ENCODE peak calls at places on chromosome 7, in seven cellular contexts. L is right cardiac atrium; O is HAP-1; A is heart left ventricle; D is colonic mucosa; U is pancreas; E is CD8-positive, alpha-beta memory T cell. I is an unnamed sample.

GRCh38 chr7:125279956-125280355 is 350.3 kb upstream of the POT1 start:
- DNase-seq in L (no peak), E (no peak), D (no peak), A (no peak), U (no peak), O (no peak), I (no peak)

GRCh38 chr7:96589038-96589437 is 120.6 kb downstream of the SEM1 start:
- DNase-seq in U (no peak), O (no peak), D (no peak), L (no peak), A (no peak), E (no peak), I (no peak)

GRCh38 chr7:32257632-32258031 is 187.4 kb upstream of the PDE1C start:
- DNase-seq in A (no peak), O (no peak), U (no peak), D (no peak), L (no peak), E (no peak), I (no peak)

GRCh38 chr7:149855368-149856305 is 17.5 kb downstream of the ZNF862 start:
- DNase-seq in O (peak; percentile 50), D (no peak), A (no peak), L (peak; percentile 59), E (no peak), U (no peak), I (no peak)

GRCh38 chr7:69780377-69780776 is 182.1 kb downstream of the AUTS2 start:
- DNase-seq in D (no peak), O (peak; percentile 43), A (no peak), E (no peak), U (no peak), L (no peak), I (peak; percentile 68)

GRCh38 chr7:130394421-130395188 is 14.3 kb downstream of the CPA1 start:
- DNase-seq in E (no peak), L (no peak), A (no peak), U (no peak), D (no peak), O (no peak), I (no peak)

GRCh38 chr7:27351137-27351536 is 108.5 kb downstream of the EVX1 start:
- DNase-seq in U (no peak), D (no peak), L (no peak), A (no peak), O (no peak), E (no peak), I (no peak)

GRCh38 chr7:130958846-130959245 is 224.8 kb upstream of the KLF14 start:
- DNase-seq in U (no peak), A (no peak), D (no peak), L (no peak), O (no peak), E (no peak), I (no peak)

GRCh38 chr7:155674556-155674955 is 30.1 kb downstream of the RBM33 start:
- DNase-seq in E (no peak), U (no peak), D (no peak), A (no peak), O (no peak), L (no peak), I (no peak)

GRCh38 chr7:143458263-143458662 is 15.0 kb downstream of the TAS2R60 start:
- DNase-seq in D (no peak), L (no peak), U (no peak), E (no peak), A (no peak), O (no peak), I (no peak)

GRCh38 chr7:13240349-13240748 is 552.9 kb downstream of the ARL4A start:
- DNase-seq in D (no peak), U (no peak), O (no peak), L (no peak), E (no peak), A (no peak), I (peak; percentile 39)

GRCh38 chr7:16998481-16999051 is 116.8 kb upstream of the AGR3 start:
- DNase-seq in O (no peak), U (no peak), E (no peak), L (no peak), A (no peak), D (no peak), I (no peak)

GRCh38 chr7:148485618-148486017 is 104.9 kb upstream of the C7orf33 start:
- DNase-seq in L (no peak), D (peak; percentile 33), E (no peak), A (no peak), U (no peak), O (no peak), I (no peak)

GRCh38 chr7:150800576-150801241 is at the start of gene TMEM176A:
- DNase-seq in A (no peak), D (peak; percentile 61), O (no peak), U (peak; percentile 69), E (no peak), L (peak; percentile 74), I (no peak)

GRCh38 chr7:99407849-99408346 is 499 bp downstream of the PDAP1 start:
- DNase-seq in U (no peak), L (peak; percentile 75), O (peak; percentile 42), D (peak; percentile 58), A (peak; percentile 62), E (peak; percentile 14), I (no peak)

GRCh38 chr7:96794063-96794462 is 84.4 kb upstream of the SEM1 start:
- DNase-seq in D (no peak), U (no peak), O (no peak), A (no peak), E (no peak), L (no peak), I (no peak)

GRCh38 chr7:54663603-54664234 is 95.3 kb downstream of the SEC61G start:
- DNase-seq in L (no peak), O (no peak), E (no peak), D (no peak), A (no peak), U (no peak), I (no peak)

GRCh38 chr7:54664235-54665228 is 94.5 kb downstream of the SEC61G start:
- DNase-seq in A (peak; percentile 34), O (peak; percentile 54), L (peak; percentile 74), D (peak; percentile 65), E (no peak), U (peak; percentile 85), I (peak; percentile 75)

GRCh38 chr7:54662701-54663100 is 96.3 kb downstream of the SEC61G start:
- DNase-seq in U (no peak), E (no peak), A (no peak), O (no peak), L (no peak), D (no peak), I (no peak)

DNA sequence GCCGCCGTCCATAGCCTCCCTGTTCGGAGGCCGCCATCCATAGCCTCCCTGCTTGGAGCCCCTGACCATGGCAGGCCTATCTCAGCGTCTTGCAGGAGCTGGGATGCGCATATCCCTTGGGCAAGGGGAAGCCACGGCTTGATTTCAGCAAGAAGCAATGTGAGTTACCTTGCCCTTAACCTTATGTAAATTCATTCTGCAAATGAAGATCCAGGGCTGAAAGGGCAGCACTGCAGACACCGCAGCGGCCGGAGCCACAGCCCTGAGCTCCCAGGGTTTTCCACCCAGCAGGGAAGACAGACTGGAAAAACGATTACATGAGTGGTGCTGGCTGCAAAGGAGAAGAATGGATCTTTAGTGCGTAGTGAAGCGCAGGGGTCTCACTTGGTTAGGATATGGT is 95.8 kb downstream of the SEC61G start:
- DNase-seq in O (no peak), L (no peak), U (no peak), D (no peak), A (no peak), E (no peak), I (peak; percentile 23)
- H3K27me3 ChIP-seq in O (peaks cover 6% of the 10 kb centered on the region), L (no peaks in the 10 kb centered on the region), U (no peaks in the 10 kb centered on the region), D (peaks cover 6% of the 10 kb centered on the region), A (peaks cover 61% of the 10 kb centered on the region), E (no peaks in the 10 kb centered on the region), I (peaks cover 26% of the 10 kb centered on the region)

DNA sequence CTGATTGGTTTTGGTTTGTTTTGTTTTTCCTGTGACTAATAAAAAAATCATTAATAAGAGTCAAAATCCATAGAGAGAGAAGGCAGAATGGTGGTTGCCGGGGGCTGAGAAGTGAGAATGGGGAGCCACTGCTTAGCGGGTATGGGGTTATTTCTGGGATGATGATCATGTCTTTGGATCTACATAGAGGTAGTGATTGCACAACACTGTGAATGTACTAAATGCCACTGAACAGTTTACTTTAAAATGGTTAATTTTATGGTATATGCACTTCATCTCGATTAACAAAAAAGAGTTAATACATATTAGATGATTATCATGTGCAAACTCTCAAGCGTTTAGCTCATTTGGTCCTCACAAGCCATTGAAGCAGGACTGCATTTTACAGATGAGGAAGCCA is 342.9 kb downstream of the ELMO1 start:
- DNase-seq in E (no peak), L (no peak), O (no peak), D (no peak), U (no peak), A (no peak), I (no peak)
- H3K4me1 ChIP-seq in E (peaks cover 22% of the 10 kb centered on the region), L (peaks cover 4% of the 10 kb centered on the region), O (no peaks in the 10 kb centered on the region), D (no peaks in the 10 kb centered on the region), U (no peaks in the 10 kb centered on the region), A (peaks cover 4% of the 10 kb centered on the region), I (no peaks in the 10 kb centered on the region)

GRCh38 chr7:1829111-1829510 is 159.0 kb downstream of the ELFN1 start:
- DNase-seq in O (no peak), E (no peak), D (no peak), L (peak; percentile 41), A (no peak), U (peak; percentile 32), I (no peak)

GRCh38 chr7:1823376-1824150 is 153.5 kb downstream of the ELFN1 start:
- DNase-seq in E (no peak), D (no peak), U (peak; percentile 41), L (peak; percentile 60), A (no peak), O (no peak), I (no peak)

DNA sequence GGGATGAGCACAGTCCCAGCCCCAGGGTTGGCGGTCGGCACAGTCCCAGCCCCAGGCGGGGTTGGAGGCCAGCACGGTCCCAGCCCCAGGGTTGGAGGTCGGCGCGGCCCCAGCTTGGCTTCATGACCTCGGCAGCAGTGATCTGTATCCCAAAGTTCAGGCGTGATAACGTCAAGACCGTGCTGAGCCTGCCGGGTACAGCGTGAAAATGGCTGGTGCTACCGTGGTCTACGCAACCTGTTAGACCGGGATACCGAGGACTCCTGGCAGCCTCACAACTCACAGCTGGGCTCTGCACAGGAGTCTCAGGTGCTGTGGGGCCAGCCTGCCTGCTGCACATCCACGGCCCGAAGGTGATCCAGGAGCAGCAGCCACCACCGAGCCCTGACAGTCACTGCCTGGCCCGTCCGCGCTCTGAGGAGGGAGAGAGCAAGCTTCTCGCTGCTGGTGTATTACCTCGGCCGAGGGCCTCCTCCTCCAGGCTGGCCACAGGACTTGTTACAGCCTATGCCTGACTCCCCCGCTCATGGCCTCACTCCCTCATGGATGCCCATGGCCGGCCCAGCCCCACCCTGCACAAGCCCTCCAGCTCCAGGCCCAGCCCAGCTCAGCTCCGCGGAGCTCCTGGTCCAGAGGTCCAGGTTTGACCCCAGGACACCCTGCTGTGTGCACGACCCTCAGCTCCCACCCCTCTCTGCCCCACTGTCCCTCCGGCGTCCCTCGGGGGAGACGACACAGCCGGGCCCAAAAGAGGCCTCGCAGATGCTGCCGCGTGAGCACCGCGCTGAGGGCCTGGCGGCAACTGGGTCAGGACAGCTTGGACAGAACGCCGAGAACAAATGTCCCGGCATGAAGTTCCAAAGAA is 156.0 kb downstream of the ELFN1 start:
- DNase-seq in E (no peak), L (peak; percentile 49), D (no peak), A (no peak), O (no peak), U (peak; percentile 55), I (no peak)
- H3K9me3 ChIP-seq in E (no peaks in the 10 kb centered on the region), L (no peaks in the 10 kb centered on the region), D (no peaks in the 10 kb centered on the region), A (no peaks in the 10 kb centered on the region), O (no peaks in the 10 kb centered on the region), U (no peaks in the 10 kb centered on the region), I (peaks cover 4% of the 10 kb centered on the region)

DNA sequence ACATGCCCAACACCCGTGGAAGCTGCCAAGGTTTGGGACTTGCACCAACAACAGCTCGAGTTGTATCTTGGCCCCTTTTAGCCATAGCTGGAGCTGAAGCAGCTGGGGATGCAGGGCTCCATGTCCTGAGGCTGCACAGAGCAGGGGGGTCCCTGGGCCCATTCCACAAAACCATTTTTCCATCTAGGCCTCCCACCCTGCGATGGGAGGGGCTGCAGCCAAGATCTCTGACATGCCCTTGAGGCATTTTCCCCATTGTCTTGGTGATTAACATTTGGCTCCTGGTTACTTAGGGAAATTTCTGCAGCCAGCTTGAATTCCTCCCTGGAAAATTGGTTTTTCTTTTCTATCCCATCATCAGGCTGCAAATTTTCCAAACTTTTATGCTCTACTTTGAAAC is 637.8 kb upstream of the VSTM2A start:
- DNase-seq in D (no peak), A (no peak), E (no peak), L (no peak), O (no peak), U (no peak), I (peak; percentile 39)
- H3K27me3 ChIP-seq in D (no peaks in the 10 kb centered on the region), A (no peaks in the 10 kb centered on the region), E (no peaks in the 10 kb centered on the region), L (no peaks in the 10 kb centered on the region), O (no peaks in the 10 kb centered on the region), U (no peaks in the 10 kb centered on the region), I (no peaks in the 10 kb centered on the region)

I was measured in NT2/D1.